ENCODE peak calls at places on chromosomes 11 and 22, in seven cellular contexts. M is cardiac fibroblast, Y is tibial artery, A is dorsolateral prefrontal cortex, K is right atrium auricular region, E is stomach, T is astrocyte of the cerebellum. P is an unnamed sample.

GRCh38 chr22:49996192-49996531 is 16.4 kb downstream of the IL17REL start:
- DNase-seq in M (no peak), Y (peak), A (no peak), K (no peak), E (peak), T (no peak), P (no peak)

GRCh38 chr11:113193894-113194293 is 120.5 kb upstream of the TTC12 start:
- DNase-seq in M (no peak), Y (no peak), A (peak), K (peak), E (peak), T (no peak), P (peak)

GRCh38 chr11:27721505-27722116 is 21.4 kb upstream of the BDNF start:
- DNase-seq in M (no peak), Y (no peak), A (peak), K (no peak), E (no peak), T (no peak), P (no peak)

GRCh38 chr22:17106785-17107546 is 14.2 kb downstream of the TMEM121B start:
- DNase-seq in M (no peak), Y (peak), A (no peak), K (no peak), E (no peak), T (no peak), P (no peak)

GRCh38 chr11:126963115-126963514 is 37.5 kb downstream of the KIRREL3 start:
- DNase-seq in M (no peak), Y (no peak), A (no peak), K (no peak), E (no peak), T (no peak), P (peak)

GRCh38 chr11:131668867-131669780 is 298.7 kb downstream of the NTM start:
- DNase-seq in M (peak), Y (peak), A (no peak), K (no peak), E (peak), T (no peak), P (peak)

GRCh38 chr22:38802671-38803121 is 8.8 kb upstream of the DNAL4 start:
- DNase-seq in M (peak), Y (peak), A (no peak), K (peak), E (peak), T (peak), P (peak)

GRCh38 chr22:25235547-25236290 is 16.3 kb downstream of the CRYBB2 start:
- DNase-seq in M (peak), Y (peak), A (peak), K (peak), E (peak), T (peak), P (peak)

GRCh38 chr22:32574397-32574796 is 99.8 kb downstream of the FBXO7 start:
- DNase-seq in M (no peak), Y (no peak), A (no peak), K (no peak), E (no peak), T (no peak), P (no peak)

DNA sequence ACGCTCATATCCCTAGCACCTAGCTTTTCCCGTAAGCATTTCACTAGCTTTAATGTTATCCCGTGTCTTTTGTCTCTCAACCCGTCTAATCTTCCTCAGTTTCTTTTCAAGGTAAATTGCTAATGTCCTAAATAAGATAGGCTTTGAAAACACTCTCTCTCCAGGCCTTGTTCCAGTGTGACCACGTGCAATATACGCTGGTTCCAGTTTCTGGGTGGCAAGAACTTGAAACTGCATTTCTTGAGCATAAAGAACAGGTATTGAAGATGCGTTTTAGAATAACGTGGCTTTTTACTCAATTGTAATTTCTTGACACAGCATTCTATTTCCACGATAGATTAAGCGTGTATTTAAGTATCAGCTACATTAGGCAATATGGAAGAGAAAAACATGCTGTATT is 1.1 kb downstream of the CDC45 start:
- DNase-seq in M (no peak), Y (no peak), A (no peak), K (no peak), E (no peak), T (no peak), P (no peak)
- H3K4me3 ChIP-seq in M (no peak), Y (no peak), A (no peak), K (no peak), E (no peak), T (no peak), P (peak)

GRCh38 chr11:74398244-74399159 is at the start of gene PGM2L1:
- DNase-seq in M (peak), Y (peak), A (peak), K (peak), E (peak), T (peak), P (peak)

GRCh38 chr11:74397531-74398243 is 546 bp downstream of the PGM2L1 start:
- DNase-seq in M (peak), Y (no peak), A (peak), K (no peak), E (peak), T (no peak), P (no peak)

GRCh38 chr11:74403607-74404006 is 5.4 kb upstream of the PGM2L1 start:
- DNase-seq in M (no peak), Y (no peak), A (no peak), K (no peak), E (no peak), T (no peak), P (no peak)
- H3K4me3 ChIP-seq in M (no peak), Y (no peak), A (no peak), K (no peak), E (no peak), T (no peak), P (no peak)

GRCh38 chr11:44622721-44623258 is 57.3 kb downstream of the CD82 start:
- DNase-seq in M (no peak), Y (peak), A (peak), K (no peak), E (peak), T (no peak), P (no peak)
- H3K4me3 ChIP-seq in M (no peak), Y (no peak), A (no peak), K (no peak), E (no peak), T (no peak), P (no peak)

GRCh38 chr11:33182246-33182878 is 21.1 kb upstream of the CSTF3 start:
- DNase-seq in M (no peak), Y (no peak), A (no peak), K (no peak), E (peak), T (no peak), P (no peak)
- H3K4me3 ChIP-seq in M (no peak), Y (no peak), A (no peak), K (no peak), E (no peak), T (no peak), P (no peak)

GRCh38 chr22:41914611-41915034 is 251 bp downstream of the SHISA8 start:
- DNase-seq in M (no peak), Y (no peak), A (no peak), K (no peak), E (no peak), T (no peak), P (no peak)
- H3K4me3 ChIP-seq in M (no peak), Y (peak), A (peak), K (peak), E (peak), T (no peak), P (no peak)

GRCh38 chr11:124172076-124172475 is 11.1 kb upstream of the OR10D3 start:
- DNase-seq in M (no peak), Y (no peak), A (no peak), K (no peak), E (no peak), T (no peak), P (no peak)

GRCh38 chr11:124172599-124172998 is 10.5 kb upstream of the OR10D3 start:
- DNase-seq in M (no peak), Y (no peak), A (no peak), K (no peak), E (no peak), T (no peak), P (no peak)

GRCh38 chr11:124174001-124174400 is 9.1 kb upstream of the OR10D3 start:
- DNase-seq in M (peak), Y (no peak), A (no peak), K (no peak), E (no peak), T (peak), P (peak)

GRCh38 chr11:124179311-124179710 is 3.8 kb upstream of the OR10D3 start:
- DNase-seq in M (peak), Y (no peak), A (no peak), K (no peak), E (no peak), T (no peak), P (peak)

DNA sequence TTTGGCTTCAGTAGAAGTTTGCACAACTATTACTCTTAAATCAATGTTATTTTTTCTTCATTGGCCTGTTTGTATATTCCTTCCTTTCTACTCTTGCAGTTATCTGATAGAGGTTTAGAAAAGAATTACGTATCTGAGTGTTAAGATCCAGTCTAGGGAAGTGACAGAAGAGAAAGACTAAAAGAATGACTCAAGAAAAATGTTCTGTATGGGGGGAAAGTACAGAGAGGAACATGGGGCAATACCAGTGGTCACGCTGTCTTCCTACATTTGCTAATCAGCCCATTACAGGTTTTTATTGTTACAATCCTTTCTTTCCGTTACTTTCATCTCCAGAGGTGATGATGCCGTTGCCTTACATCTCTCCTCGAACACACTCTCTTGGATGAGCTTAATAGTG is 5.8 kb upstream of the OR10D3 start:
- DNase-seq in M (peak), Y (no peak), A (no peak), K (no peak), E (no peak), T (no peak), P (no peak)
- H3K4me3 ChIP-seq in M (no peak), Y (no peak), A (no peak), K (no peak), E (no peak), T (no peak), P (no peak)

GRCh38 chr11:121649798-121650197 is 197.0 kb upstream of the SORL1-AS1 start:
- DNase-seq in M (no peak), Y (no peak), A (no peak), K (no peak), E (no peak), T (no peak), P (no peak)

GRCh38 chr11:121651267-121651625 is 198.5 kb upstream of the SORL1-AS1 start:
- DNase-seq in M (no peak), Y (no peak), A (no peak), K (no peak), E (no peak), T (no peak), P (no peak)

GRCh38 chr11:121652982-121653381 is 200.2 kb upstream of the SORL1-AS1 start:
- DNase-seq in M (peak), Y (no peak), A (no peak), K (no peak), E (no peak), T (peak), P (no peak)

GRCh38 chr11:121648306-121648705 is 195.5 kb upstream of the SORL1-AS1 start:
- DNase-seq in M (no peak), Y (no peak), A (no peak), K (no peak), E (no peak), T (no peak), P (no peak)

DNA sequence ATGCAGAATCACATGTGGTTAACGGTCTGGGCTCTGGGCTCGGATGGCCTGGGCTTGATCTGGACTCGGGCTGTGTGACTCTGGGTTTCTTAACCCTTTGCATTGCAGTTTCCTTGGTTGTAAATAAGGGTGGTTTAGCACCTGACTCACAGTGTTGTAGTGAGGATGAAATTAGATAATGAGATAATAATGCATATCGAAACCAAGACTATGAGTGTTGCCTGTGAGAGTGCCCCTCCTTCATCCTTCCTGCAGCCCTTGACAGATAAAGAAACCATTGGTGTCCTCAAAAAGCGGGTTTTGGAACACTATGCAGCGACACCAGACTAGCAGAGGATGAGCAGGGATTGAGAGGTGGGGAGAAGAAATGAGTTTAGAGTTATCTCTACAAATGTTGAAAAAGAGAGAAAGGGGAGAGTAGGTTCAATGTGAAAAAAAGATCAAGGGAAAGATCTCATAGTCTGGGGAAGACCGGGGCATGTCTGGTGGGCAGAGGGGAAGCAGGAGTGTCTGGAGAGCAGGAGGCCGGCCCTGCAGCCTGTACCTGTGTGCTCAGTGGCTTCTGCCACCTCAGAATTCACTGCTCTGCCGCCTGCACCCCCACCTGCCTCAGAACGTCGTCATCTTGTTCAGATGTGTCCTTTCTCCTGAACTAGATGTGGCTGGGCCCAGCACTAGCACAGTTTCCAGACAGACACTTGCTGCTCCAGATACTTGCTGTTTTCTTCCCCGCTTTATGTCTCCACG is 197.9 kb upstream of the SORL1-AS1 start:
- DNase-seq in M (no peak), Y (no peak), A (no peak), K (no peak), E (no peak), T (no peak), P (no peak)
- H3K4me3 ChIP-seq in M (no peak), Y (no peak), A (no peak), K (no peak), E (no peak), T (no peak), P (no peak)

DNA sequence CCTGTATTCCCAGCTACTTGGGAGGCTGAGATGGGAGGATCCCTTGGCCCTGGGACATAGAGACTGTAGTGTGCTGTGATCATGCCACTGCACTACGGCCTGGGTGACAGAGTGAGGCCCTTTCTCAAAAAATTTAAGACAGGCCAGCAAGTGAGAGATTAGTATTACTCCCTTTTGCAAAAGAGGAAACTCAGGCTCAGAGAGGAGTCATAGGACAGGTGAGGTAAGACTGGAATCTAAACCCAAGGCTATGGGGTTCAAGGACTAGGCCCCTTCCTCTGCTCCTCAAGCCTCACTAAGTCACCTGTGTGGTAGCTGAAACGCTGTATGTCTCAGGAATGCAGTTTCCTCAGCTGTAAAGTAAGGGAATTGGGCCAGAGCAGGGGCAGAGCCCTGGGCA is 1.6 kb upstream of the P2RY2 start:
- DNase-seq in M (no peak), Y (no peak), A (no peak), K (no peak), E (no peak), T (no peak), P (no peak)
- H3K4me3 ChIP-seq in M (no peak), Y (no peak), A (no peak), K (no peak), E (no peak), T (no peak), P (no peak)

GRCh38 chr11:567036-567628 is 6.4 kb downstream of the RASSF7 start:
- DNase-seq in M (no peak), Y (no peak), A (no peak), K (no peak), E (no peak), T (no peak), P (no peak)
- H3K4me3 ChIP-seq in M (peak), Y (peak), A (peak), K (peak), E (peak), T (peak), P (no peak)

GRCh38 chr11:315516-315994 is 1.7 kb downstream of the IFITM1 start:
- DNase-seq in M (no peak), Y (no peak), A (no peak), K (no peak), E (no peak), T (no peak), P (no peak)
- H3K4me3 ChIP-seq in M (no peak), Y (peak), A (peak), K (peak), E (peak), T (peak), P (no peak)